ENCODE peak calls at places on chromosomes 5 and 9, in five cellular contexts. X is kidney epithelial cell, E is Right ventricle myocardium inferior, R is GM03348, L is endodermal cell. V is an unnamed sample.

GRCh38 chr9:129509508-129509907 is 111.4 kb downstream of the C9orf50 start:
- DNase-seq in X (no peak), E (no peak), R (peak), L (no peak), V (peak)

GRCh38 chr5:57102905-57103255 is 71.0 kb upstream of the GPBP1 start:
- DNase-seq in X (no peak), E (no peak), R (no peak), L (no peak), V (no peak)

GRCh38 chr9:96453625-96454024 is 3.7 kb downstream of the HABP4 start:
- DNase-seq in X (no peak), E (no peak), R (peak), L (no peak), V (no peak)

GRCh38 chr5:140142246-140142645 is 16.5 kb downstream of the IGIP start:
- DNase-seq in X (no peak), E (no peak), R (no peak), L (no peak), V (no peak)

GRCh38 chr9:125119643-125120286 is 23.6 kb downstream of the SCAI start:
- DNase-seq in X (no peak), E (no peak), R (peak), L (no peak), V (no peak)

GRCh38 chr5:153267506-153267905 is 223.0 kb upstream of the GRIA1 start:
- DNase-seq in X (no peak), E (no peak), R (no peak), L (no peak), V (no peak)

GRCh38 chr9:84419203-84419602 is 78.6 kb upstream of the SLC28A3 start:
- DNase-seq in X (no peak), E (no peak), R (no peak), L (no peak), V (no peak)

GRCh38 chr9:2385746-2386145 is 235.8 kb upstream of the VLDLR start:
- DNase-seq in X (no peak), E (no peak), R (no peak), L (no peak), V (no peak)

GRCh38 chr5:172503925-172504730 is 49.8 kb upstream of the SH3PXD2B start:
- DNase-seq in X (no peak), E (peak), R (peak), L (peak), V (no peak)

GRCh38 chr5:80964919-80965318 is 4.8 kb downstream of the RASGRF2 start:
- DNase-seq in X (no peak), E (no peak), R (no peak), L (no peak), V (no peak)

GRCh38 chr5:59424515-59424914 is 469.0 kb downstream of the PDE4D start:
- DNase-seq in X (no peak), E (no peak), R (no peak), L (no peak), V (no peak)

GRCh38 chr9:114805670-114806551 is at the start of gene TNFSF15:
- DNase-seq in X (no peak), E (no peak), R (no peak), L (peak), V (no peak)

GRCh38 chr5:225334-225733 is 7.2 kb downstream of the SDHA start:
- DNase-seq in X (no peak), E (no peak), R (no peak), L (no peak), V (no peak)

GRCh38 chr9:112556497-112557085 is 70.0 kb downstream of the KIAA1958 start:
- DNase-seq in X (peak), E (no peak), R (peak), L (no peak), V (peak)

GRCh38 chr9:136808075-136808780 is 480 bp downstream of the RABL6 start:
- DNase-seq in X (no peak), E (no peak), R (peak), L (no peak), V (peak)

GRCh38 chr5:131423056-131423455 is 159.2 kb downstream of the CDC42SE2 start:
- DNase-seq in X (no peak), E (no peak), R (peak), L (no peak), V (no peak)

GRCh38 chr5:66958126-66958983 is 238.2 kb downstream of the CD180 start:
- DNase-seq in X (no peak), E (no peak), R (peak), L (no peak), V (no peak)

GRCh38 chr9:4661165-4662095 is 664 bp upstream of the PLPP6 start:
- DNase-seq in X (no peak), E (no peak), R (peak), L (no peak), V (no peak)

GRCh38 chr5:16600397-16600796 is 16.4 kb downstream of the RETREG1 start:
- DNase-seq in X (no peak), E (peak), R (no peak), L (no peak), V (no peak)

GRCh38 chr5:111689576-111689975 is 67.4 kb downstream of the NREP start:
- DNase-seq in X (no peak), E (no peak), R (no peak), L (no peak), V (no peak)

GRCh38 chr9:19516348-19516747 is 107.5 kb downstream of the ACER2 start:
- DNase-seq in X (no peak), E (no peak), R (no peak), L (no peak), V (no peak)

GRCh38 chr5:149240354-149240998 is 31.2 kb upstream of the AFAP1L1 start:
- DNase-seq in X (no peak), E (peak), R (no peak), L (no peak), V (no peak)

GRCh38 chr9:69412741-69413150 is 87.7 kb downstream of the ENTREP1 start:
- DNase-seq in X (peak), E (peak), R (peak), L (peak), V (peak)

GRCh38 chr5:33315170-33315569 is 125.6 kb upstream of the TARS1 start:
- DNase-seq in X (no peak), E (no peak), R (no peak), L (no peak), V (no peak)

GRCh38 chr5:139676406-139676805 is 28.3 kb downstream of the CXXC5 start:
- DNase-seq in X (no peak), E (no peak), R (no peak), L (no peak), V (no peak)

GRCh38 chr5:113075019-113075418 is 98.4 kb downstream of the DCP2 start:
- DNase-seq in X (no peak), E (no peak), R (no peak), L (no peak), V (no peak)

GRCh38 chr9:80410106-80410505 is 838.3 kb downstream of the TLE4 start:
- DNase-seq in X (peak), E (no peak), R (no peak), L (peak), V (no peak)

GRCh38 chr5:127508644-127509373 is 8.6 kb upstream of the PRRC1 start:
- DNase-seq in X (no peak), E (no peak), R (no peak), L (no peak), V (no peak)